ENCODE peak calls at places on chromosomes 6 and 20, in four cellular contexts. W is mesothelial cell of epicardium, O is GM06990, I is osteoblast. F is an unnamed sample.

GRCh38 chr20:41149679-41150131 is 12.4 kb downstream of the PLCG1 start:
- DNase-seq in W (no peak), O (no peak), I (peak; percentile 38), F (no peak)

GRCh38 chr6:6320901-6321300 is 439 bp upstream of the F13A1 start:
- DNase-seq in W (no peak), O (no peak), I (no peak), F (no peak)

GRCh38 chr6:135506270-135506997 is 8.9 kb upstream of the AHI1 start:
- DNase-seq in W (no peak), O (peak; percentile 19), I (no peak), F (no peak)

GRCh38 chr6:131182991-131183425 is 47.7 kb downstream of the AKAP7 start:
- DNase-seq in W (no peak), O (peak; percentile 25), I (peak; percentile 47), F (no peak)

GRCh38 chr6:114346451-114346850 is 3.6 kb upstream of the HS3ST5 start:
- DNase-seq in W (no peak), O (no peak), I (peak; percentile 72), F (no peak)

GRCh38 chr20:17511401-17511800 is 19.8 kb downstream of the BFSP1 start:
- DNase-seq in W (no peak), O (no peak), I (no peak), F (no peak)

GRCh38 chr6:125789167-125789566 is 1.6 kb upstream of the NCOA7 start:
- DNase-seq in W (no peak), O (no peak), I (no peak), F (no peak)

GRCh38 chr20:11853359-11853758 is 64.3 kb upstream of the BTBD3 start:
- DNase-seq in W (no peak), O (no peak), I (no peak), F (no peak)

GRCh38 chr6:44108471-44108870 is 18.8 kb downstream of the MRPL14 start:
- DNase-seq in W (no peak), O (no peak), I (no peak), F (no peak)

GRCh38 chr6:110255356-110255755 is 75.1 kb downstream of the CDC40 start:
- DNase-seq in W (peak; percentile 54), O (peak; percentile 4), I (peak; percentile 58), F (no peak)

GRCh38 chr6:36130672-36131516 is 581 bp downstream of the MAPK13 start:
- DNase-seq in W (peak; percentile 47), O (peak; percentile 69), I (peak; percentile 89), F (no peak)

GRCh38 chr6:30754631-30755030 is 10.3 kb upstream of the IER3 start:
- DNase-seq in W (no peak), O (no peak), I (peak; percentile 87), F (no peak)

GRCh38 chr6:134675110-134676038 is 274.5 kb downstream of the ALDH8A1 start:
- DNase-seq in W (no peak), O (no peak), I (no peak), F (no peak)

GRCh38 chr6:6825986-6826901 is 237.7 kb downstream of the LY86 start:
- DNase-seq in W (no peak), O (peak; percentile 60), I (peak; percentile 77), F (peak; percentile 35)

GRCh38 chr6:46816626-46817025 is 23.4 kb downstream of the MEP1A start:
- DNase-seq in W (no peak), O (no peak), I (no peak), F (no peak)

GRCh38 chr6:44024597-44025219 is 102.5 kb downstream of the MRPL14 start:
- DNase-seq in W (no peak), O (no peak), I (no peak), F (no peak)

GRCh38 chr20:51400051-51400926 is 142.2 kb downstream of the NFATC2 start:
- DNase-seq in W (no peak), O (peak; percentile 87), I (no peak), F (peak; percentile 61)

GRCh38 chr20:17470521-17470920 is 60.7 kb downstream of the BFSP1 start:
- DNase-seq in W (no peak), O (no peak), I (no peak), F (no peak)

GRCh38 chr6:30759575-30760239 is 15.4 kb upstream of the IER3 start:
- DNase-seq in W (peak; percentile 52), O (peak; percentile 41), I (peak; percentile 93), F (no peak)

GRCh38 chr6:25769983-25770382 is 15.4 kb downstream of the SLC17A4 start:
- DNase-seq in W (no peak), O (no peak), I (peak; percentile 29), F (no peak)

GRCh38 chr6:3072798-3073197 is 4.5 kb downstream of the RIPK1 start:
- DNase-seq in W (no peak), O (no peak), I (no peak), F (no peak)

GRCh38 chr20:56513096-56513806 is 11.3 kb upstream of the FAM209A start:
- DNase-seq in W (no peak), O (no peak), I (no peak), F (no peak)

GRCh38 chr6:13273931-13274706 is 54.2 kb downstream of the TBC1D7 start:
- DNase-seq in W (no peak), O (peak; percentile 78), I (no peak), F (peak; percentile 63)

GRCh38 chr6:26064619-26065257 is 22.5 kb upstream of the HFE start:
- DNase-seq in W (no peak), O (peak; percentile 29), I (no peak), F (no peak)

GRCh38 chr6:42745638-42746451 is at the start of gene TBCC:
- DNase-seq in W (peak; percentile 87), O (peak; percentile 96), I (peak; percentile 99), F (peak; percentile 72)

GRCh38 chr6:148524509-148524908 is 181.9 kb downstream of the SASH1 start:
- DNase-seq in W (no peak), O (no peak), I (no peak), F (no peak)

DNA sequence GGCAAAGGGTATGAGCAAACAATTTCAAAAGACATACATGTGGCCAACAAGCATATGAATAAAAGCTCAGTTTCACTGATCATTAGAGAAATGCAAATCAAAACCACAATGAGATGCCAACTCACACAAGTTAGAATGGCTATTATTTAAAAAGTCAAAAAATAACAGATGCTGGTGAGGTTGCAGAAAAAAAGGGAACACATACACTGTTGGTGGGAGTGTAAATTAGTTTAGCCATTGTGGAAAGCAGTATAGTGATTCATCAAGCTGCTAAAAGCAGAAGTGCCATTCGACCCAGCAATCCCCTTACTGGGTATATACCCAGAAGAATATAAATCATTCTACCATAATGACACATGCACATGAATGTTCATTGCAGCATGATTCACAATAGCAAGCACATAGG is 6.7 kb upstream of the KHDC1L start:
- DNase-seq in W (no peak), O (no peak), I (no peak), F (no peak)
- TF ChIP-seq CTCF in W (no peak), O (no peak), I (no peak), F (no peak)

GRCh38 chr20:36135821-36136220 is 18.7 kb upstream of the EPB41L1 start:
- DNase-seq in W (no peak), O (no peak), I (no peak), F (no peak)

GRCh38 chr20:36144336-36144735 is 10.2 kb upstream of the EPB41L1 start:
- DNase-seq in W (no peak), O (no peak), I (no peak), F (no peak)

GRCh38 chr20:36145877-36146707 is 8.4 kb upstream of the EPB41L1 start:
- DNase-seq in W (no peak), O (no peak), I (no peak), F (no peak)

DNA sequence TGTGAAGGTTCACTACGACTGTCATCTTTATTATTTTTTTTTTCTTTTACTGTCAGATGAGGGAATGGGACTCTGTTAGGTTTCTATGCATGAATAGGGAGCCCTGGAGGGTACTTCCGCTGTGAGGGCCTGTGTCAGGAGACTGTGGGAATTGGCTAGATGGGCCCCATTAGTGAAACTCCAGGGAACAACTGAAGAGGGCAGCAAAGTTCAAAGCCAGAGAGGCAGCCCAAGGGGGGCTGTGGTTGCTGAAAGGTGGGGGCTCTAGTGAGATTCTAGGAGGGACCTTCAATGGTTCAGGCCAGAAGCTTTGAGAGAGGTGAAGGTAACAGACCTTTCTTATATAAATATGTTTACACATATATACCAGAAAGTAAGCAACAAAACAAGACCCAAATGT is 13.2 kb upstream of the EPB41L1 start:
- DNase-seq in W (no peak), O (no peak), I (no peak), F (no peak)
- TF ChIP-seq CTCF in W (no peak), O (no peak), I (no peak), F (no peak)

DNA sequence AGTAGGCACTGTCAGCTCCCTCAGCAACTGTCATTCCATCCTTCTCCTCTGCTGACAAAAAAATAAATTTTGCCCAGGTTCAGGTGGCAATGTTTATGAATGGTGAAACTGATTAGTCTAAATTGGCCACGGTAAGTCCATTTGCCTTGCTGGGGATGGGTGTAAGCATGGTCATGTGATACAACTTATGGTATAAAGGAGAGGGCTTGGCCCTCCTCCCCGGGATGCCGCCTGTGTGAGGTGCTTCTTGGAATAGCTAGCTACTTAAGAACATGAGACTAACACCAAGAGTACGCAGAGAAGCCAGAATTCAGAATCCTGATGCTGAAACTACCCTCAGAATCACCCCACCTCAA is 94.4 kb upstream of the MAP7 start:
- DNase-seq in W (no peak), O (no peak), I (no peak), F (no peak)
- TF ChIP-seq CTCF in W (no peak), O (no peak), I (no peak), F (no peak)

DNA sequence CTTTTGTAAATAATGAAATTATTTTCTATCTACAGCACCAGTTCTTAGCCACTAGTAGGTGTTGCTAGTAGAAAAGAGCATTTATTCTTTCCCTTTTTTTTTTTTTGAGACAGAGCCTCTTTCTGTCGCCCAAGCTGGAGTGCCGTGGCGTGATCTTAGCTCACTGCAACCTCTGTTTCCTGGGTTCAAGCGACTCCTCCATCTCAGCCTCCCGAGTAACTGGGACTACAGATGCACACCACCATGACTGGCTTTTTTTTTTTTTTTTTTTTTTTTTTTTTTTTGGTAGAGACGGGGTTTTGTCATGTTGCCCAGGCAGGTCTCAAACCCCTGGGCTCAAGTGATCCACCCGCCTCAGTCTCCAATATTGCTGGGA is 6.7 kb downstream of the PCMT1 start:
- DNase-seq in W (no peak), O (no peak), I (no peak), F (no peak)
- TF ChIP-seq CTCF in W (no peak), O (no peak), I (no peak), F (no peak)

DNA sequence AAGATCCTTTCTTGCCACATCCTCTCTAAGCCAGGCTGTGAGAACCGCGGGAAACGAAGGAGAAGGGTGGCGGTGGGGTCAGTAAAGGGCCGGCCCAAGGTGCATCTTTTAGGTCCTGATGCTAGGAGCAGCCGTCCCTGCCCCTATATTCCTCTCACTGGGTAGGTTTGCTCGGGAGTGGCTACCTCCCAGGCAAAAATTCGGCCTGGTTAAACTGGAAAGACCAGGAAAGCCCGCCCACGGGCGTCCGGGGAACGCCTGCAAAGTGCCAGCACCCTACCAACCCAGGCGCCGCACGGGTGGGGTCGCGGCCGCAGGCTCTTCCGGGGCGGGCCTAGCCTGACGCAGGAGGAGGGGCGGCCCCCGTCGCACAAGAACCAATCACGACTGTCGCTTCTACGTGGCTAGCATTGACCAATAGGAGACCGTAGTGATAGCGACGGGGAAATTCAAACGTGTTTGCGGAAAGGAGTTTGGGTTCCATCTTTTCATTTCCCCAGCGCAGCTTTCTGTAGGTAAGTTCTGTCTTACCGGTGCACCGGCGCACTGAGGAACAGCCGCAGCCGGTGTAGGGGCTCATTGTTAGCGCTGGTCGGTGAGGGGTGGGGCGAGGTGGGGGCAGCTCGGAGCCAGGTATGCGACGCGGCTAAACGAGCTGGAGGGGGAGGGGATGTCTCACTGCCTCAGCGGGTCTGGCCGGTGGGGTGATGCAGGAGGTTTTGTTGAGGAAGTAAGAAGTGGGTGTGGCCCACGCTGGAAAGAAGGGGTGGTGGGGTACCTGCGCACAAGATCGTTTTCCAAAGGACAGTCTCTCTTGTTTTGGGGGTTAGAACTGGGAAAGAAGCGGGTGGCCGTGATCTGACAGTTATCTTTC is at the start of gene TTK:
- DNase-seq in W (peak; percentile 89), O (peak; percentile 94), I (peak; percentile 98), F (peak; percentile 82)
- TF ChIP-seq CTCF in W (no peak), O (no peak), I (no peak), F (no peak)

F was measured in activated B cell treated with CpG ODN at 0.5 μM for 24 hours.